ENCODE peak calls at places on chromosomes 13 and 19, in ten cellular contexts. One of them, this sample, is unnamed.
A peak's percentile ranks its signal among the peaks of the same experiment; 100 is the strongest.

GRCh38 chr13:49954674-49955455 is 18.7 kb upstream of the SPRYD7 start:
- DNase-seq in SK-N-SH: no peak
- DNase-seq in sigmoid colon: no peak
- DNase-seq in H1: no peak
- DNase-seq in HL-60: no peak
- DNase-seq in transverse colon: peak; percentile 47
- DNase-seq in stomach: no peak
- DNase-seq in HepG2: no peak
- DNase-seq in breast epithelium: no peak
- DNase-seq in GM12878: no peak
- DNase-seq in this sample: no peak

GRCh38 chr19:5624154-5624663 is 1.3 kb downstream of the SAFB start:
- DNase-seq in sigmoid colon: peak; percentile 80
- DNase-seq in GM12878: no peak
- DNase-seq in breast epithelium: peak; percentile 27
- DNase-seq in HepG2: no peak
- DNase-seq in HL-60: no peak
- DNase-seq in transverse colon: peak; percentile 44
- DNase-seq in SK-N-SH: peak; percentile 35
- DNase-seq in H1: peak; percentile 45
- DNase-seq in stomach: peak; percentile 69
- DNase-seq in this sample: no peak

GRCh38 chr19:54137913-54138776 is 583 bp downstream of the CNOT3 start:
- DNase-seq in HepG2: no peak
- DNase-seq in transverse colon: peak; percentile 43
- DNase-seq in H1: peak; percentile 67
- DNase-seq in breast epithelium: no peak
- DNase-seq in HL-60: no peak
- DNase-seq in SK-N-SH: peak; percentile 75
- DNase-seq in stomach: no peak
- DNase-seq in sigmoid colon: no peak
- DNase-seq in GM12878: no peak
- DNase-seq in this sample: no peak

GRCh38 chr19:11190501-11190900 is 6.8 kb downstream of the KANK2 start:
- DNase-seq in breast epithelium: no peak
- DNase-seq in transverse colon: no peak
- DNase-seq in HL-60: no peak
- DNase-seq in H1: no peak
- DNase-seq in sigmoid colon: no peak
- DNase-seq in HepG2: no peak
- DNase-seq in SK-N-SH: no peak
- DNase-seq in GM12878: no peak
- DNase-seq in stomach: no peak
- DNase-seq in this sample: no peak

GRCh38 chr19:19866599-19867248 is 1.0 kb downstream of the ZNF253 start:
- DNase-seq in GM12878: peak; percentile 15
- DNase-seq in SK-N-SH: peak; percentile 52
- DNase-seq in H1: peak; percentile 83
- DNase-seq in HL-60: peak; percentile 50
- DNase-seq in transverse colon: peak; percentile 19
- DNase-seq in sigmoid colon: no peak
- DNase-seq in breast epithelium: no peak
- DNase-seq in HepG2: peak; percentile 58
- DNase-seq in stomach: no peak
- DNase-seq in this sample: no peak

GRCh38 chr19:14091086-14091884 is 734 bp upstream of the SAMD1 start:
- DNase-seq in HepG2: peak; percentile 44
- DNase-seq in transverse colon: peak; percentile 89
- DNase-seq in stomach: no peak
- DNase-seq in sigmoid colon: no peak
- DNase-seq in H1: peak; percentile 76
- DNase-seq in HL-60: peak; percentile 67
- DNase-seq in SK-N-SH: peak; percentile 93
- DNase-seq in GM12878: no peak
- DNase-seq in breast epithelium: peak; percentile 49
- DNase-seq in this sample: no peak

GRCh38 chr13:45393941-45394570 is 24.1 kb downstream of the SLC25A30 start:
- DNase-seq in GM12878: no peak
- DNase-seq in stomach: peak; percentile 48
- DNase-seq in SK-N-SH: peak; percentile 81
- DNase-seq in transverse colon: peak; percentile 41
- DNase-seq in H1: peak; percentile 49
- DNase-seq in HepG2: peak; percentile 61
- DNase-seq in HL-60: no peak
- DNase-seq in sigmoid colon: no peak
- DNase-seq in breast epithelium: peak; percentile 61
- DNase-seq in this sample: no peak

GRCh38 chr19:48991823-48992570 is 1.1 kb downstream of the GYS1 start:
- DNase-seq in HL-60: no peak
- DNase-seq in H1: no peak
- DNase-seq in stomach: peak; percentile 65
- DNase-seq in sigmoid colon: peak; percentile 88
- DNase-seq in GM12878: no peak
- DNase-seq in breast epithelium: peak; percentile 40
- DNase-seq in transverse colon: peak; percentile 70
- DNase-seq in HepG2: no peak
- DNase-seq in SK-N-SH: peak; percentile 59
- DNase-seq in this sample: no peak

GRCh38 chr19:10454267-10454666 is 33.9 kb downstream of the PDE4A start:
- DNase-seq in stomach: no peak
- DNase-seq in HL-60: no peak
- DNase-seq in sigmoid colon: no peak
- DNase-seq in HepG2: no peak
- DNase-seq in SK-N-SH: peak; percentile 86
- DNase-seq in H1: peak; percentile 85
- DNase-seq in transverse colon: no peak
- DNase-seq in breast epithelium: no peak
- DNase-seq in GM12878: no peak
- DNase-seq in this sample: no peak

GRCh38 chr19:57537953-57538547 is 10.9 kb downstream of the ZNF549 start:
- DNase-seq in SK-N-SH: no peak
- DNase-seq in HepG2: no peak
- DNase-seq in sigmoid colon: no peak
- DNase-seq in GM12878: no peak
- DNase-seq in HL-60: no peak
- DNase-seq in H1: no peak
- DNase-seq in transverse colon: no peak
- DNase-seq in breast epithelium: no peak
- DNase-seq in stomach: no peak
- DNase-seq in this sample: no peak

DNA sequence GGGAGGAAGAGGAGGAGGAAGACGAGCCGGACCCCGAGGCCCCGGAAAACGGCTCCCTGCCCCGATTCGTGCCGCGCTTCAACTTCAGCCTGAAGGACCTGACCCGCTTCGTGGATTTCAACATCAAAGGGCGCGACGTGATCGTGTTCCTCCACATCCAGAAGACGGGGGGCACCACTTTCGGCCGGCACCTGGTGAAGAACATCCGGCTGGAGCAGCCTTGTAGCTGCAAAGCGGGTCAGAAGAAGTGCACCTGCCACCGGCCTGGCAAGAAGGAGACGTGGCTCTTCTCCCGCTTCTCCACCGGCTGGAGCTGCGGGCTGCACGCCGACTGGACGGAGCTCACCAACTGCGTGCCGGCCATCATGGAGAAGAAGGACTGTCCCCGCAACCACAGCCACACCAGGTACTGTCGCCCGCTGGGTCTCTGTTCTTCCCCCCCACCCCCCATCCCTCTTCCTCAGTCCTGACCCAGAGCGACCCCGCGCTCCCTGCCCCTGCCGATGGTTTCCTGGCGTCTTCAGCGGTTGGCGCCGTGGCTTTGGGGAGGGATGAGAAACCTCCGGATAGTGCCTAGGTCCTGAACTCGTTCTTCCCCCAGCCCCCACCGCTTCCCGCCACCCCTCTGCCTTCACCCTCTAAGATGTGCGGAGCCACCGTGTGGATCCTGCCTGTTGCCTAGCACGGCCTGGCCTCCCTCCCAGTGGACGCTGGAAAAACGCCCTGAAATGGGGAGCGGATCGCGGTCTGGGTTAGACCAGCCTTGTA is 1.4 kb downstream of the HS6ST3 start:
- DNase-seq in HepG2: no peak
- DNase-seq in breast epithelium: no peak
- DNase-seq in transverse colon: no peak
- DNase-seq in GM12878: no peak
- DNase-seq in H1: peak; percentile 72
- DNase-seq in SK-N-SH: peak; percentile 46
- DNase-seq in HL-60: no peak
- DNase-seq in sigmoid colon: no peak
- DNase-seq in stomach: peak; percentile 33
- DNase-seq in this sample: no peak
- H3K4me3 ChIP-seq in HepG2: no peak overlapping the region
- H3K4me3 ChIP-seq in breast epithelium: peak overlapping the region; percentile 46
- H3K4me3 ChIP-seq in transverse colon: peak overlapping the region; percentile 33
- H3K4me3 ChIP-seq in GM12878: no peak overlapping the region
- H3K4me3 ChIP-seq in H1: peak overlapping the region; percentile 58
- H3K4me3 ChIP-seq in SK-N-SH: peak overlapping the region; percentile 53
- H3K4me3 ChIP-seq in HL-60: no peak overlapping the region
- H3K4me3 ChIP-seq in sigmoid colon: peak overlapping the region; percentile 46
- H3K4me3 ChIP-seq in stomach: peak overlapping the region; percentile 44
- H3K4me3 ChIP-seq in this sample: no peak overlapping the region

GRCh38 chr19:18126097-18126496 is 26.9 kb upstream of the PIK3R2 start:
- DNase-seq in stomach: no peak
- DNase-seq in HepG2: no peak
- DNase-seq in SK-N-SH: no peak
- DNase-seq in GM12878: no peak
- DNase-seq in sigmoid colon: no peak
- DNase-seq in transverse colon: no peak
- DNase-seq in H1: no peak
- DNase-seq in HL-60: no peak
- DNase-seq in breast epithelium: no peak
- DNase-seq in this sample: no peak

GRCh38 chr19:18123819-18124218 is 26.2 kb downstream of the MAST3 start:
- DNase-seq in HL-60: no peak
- DNase-seq in transverse colon: no peak
- DNase-seq in HepG2: no peak
- DNase-seq in H1: no peak
- DNase-seq in SK-N-SH: peak; percentile 17
- DNase-seq in GM12878: no peak
- DNase-seq in sigmoid colon: no peak
- DNase-seq in stomach: no peak
- DNase-seq in breast epithelium: no peak
- DNase-seq in this sample: no peak

GRCh38 chr19:18122424-18122823 is 24.8 kb downstream of the MAST3 start:
- DNase-seq in HepG2: no peak
- DNase-seq in transverse colon: no peak
- DNase-seq in SK-N-SH: no peak
- DNase-seq in H1: no peak
- DNase-seq in HL-60: no peak
- DNase-seq in GM12878: no peak
- DNase-seq in stomach: no peak
- DNase-seq in breast epithelium: no peak
- DNase-seq in sigmoid colon: no peak
- DNase-seq in this sample: no peak

GRCh38 chr19:18121166-18121565 is 23.6 kb downstream of the MAST3 start:
- DNase-seq in HepG2: no peak
- DNase-seq in stomach: no peak
- DNase-seq in breast epithelium: no peak
- DNase-seq in HL-60: no peak
- DNase-seq in GM12878: no peak
- DNase-seq in sigmoid colon: no peak
- DNase-seq in H1: no peak
- DNase-seq in transverse colon: no peak
- DNase-seq in SK-N-SH: no peak
- DNase-seq in this sample: no peak

GRCh38 chr19:18122860-18123795 is 25.6 kb downstream of the MAST3 start:
- DNase-seq in SK-N-SH: no peak
- DNase-seq in stomach: no peak
- DNase-seq in breast epithelium: no peak
- DNase-seq in H1: no peak
- DNase-seq in transverse colon: no peak
- DNase-seq in HL-60: peak; percentile 58
- DNase-seq in GM12878: no peak
- DNase-seq in sigmoid colon: no peak
- DNase-seq in HepG2: no peak
- DNase-seq in this sample: no peak
- TF ChIP-seq POLR2AphosphoS5 in SK-N-SH: no peak
- TF ChIP-seq POLR2AphosphoS5 in stomach: no peak
- TF ChIP-seq POLR2AphosphoS5 in breast epithelium: no peak
- TF ChIP-seq POLR2AphosphoS5 in H1: no peak
- TF ChIP-seq POLR2AphosphoS5 in transverse colon: no peak
- TF ChIP-seq POLR2AphosphoS5 in HL-60: no peak
- TF ChIP-seq POLR2AphosphoS5 in GM12878: no peak
- TF ChIP-seq POLR2AphosphoS5 in sigmoid colon: no peak
- TF ChIP-seq POLR2AphosphoS5 in HepG2: no peak
- TF ChIP-seq POLR2AphosphoS5 in this sample: no peak

GRCh38 chr13:90445179-90445578 is 902.3 kb upstream of the MIR17HG start:
- DNase-seq in SK-N-SH: no peak
- DNase-seq in stomach: no peak
- DNase-seq in transverse colon: no peak
- DNase-seq in H1: no peak
- DNase-seq in GM12878: no peak
- DNase-seq in sigmoid colon: no peak
- DNase-seq in breast epithelium: no peak
- DNase-seq in HL-60: no peak
- DNase-seq in HepG2: no peak
- DNase-seq in this sample: no peak

GRCh38 chr13:90448466-90449037 is 898.9 kb upstream of the MIR17HG start:
- DNase-seq in H1: no peak
- DNase-seq in transverse colon: no peak
- DNase-seq in SK-N-SH: no peak
- DNase-seq in stomach: no peak
- DNase-seq in breast epithelium: no peak
- DNase-seq in GM12878: no peak
- DNase-seq in HL-60: no peak
- DNase-seq in HepG2: no peak
- DNase-seq in sigmoid colon: no peak
- DNase-seq in this sample: no peak

GRCh38 chr13:90447735-90448103 is 899.8 kb upstream of the MIR17HG start:
- DNase-seq in transverse colon: no peak
- DNase-seq in breast epithelium: no peak
- DNase-seq in sigmoid colon: no peak
- DNase-seq in HL-60: no peak
- DNase-seq in HepG2: no peak
- DNase-seq in SK-N-SH: no peak
- DNase-seq in stomach: no peak
- DNase-seq in GM12878: no peak
- DNase-seq in H1: no peak
- DNase-seq in this sample: no peak

GRCh38 chr13:90444232-90444631 is 903.3 kb upstream of the MIR17HG start:
- DNase-seq in breast epithelium: no peak
- DNase-seq in HepG2: no peak
- DNase-seq in stomach: no peak
- DNase-seq in transverse colon: no peak
- DNase-seq in H1: no peak
- DNase-seq in HL-60: no peak
- DNase-seq in SK-N-SH: no peak
- DNase-seq in sigmoid colon: no peak
- DNase-seq in GM12878: no peak
- DNase-seq in this sample: no peak

GRCh38 chr13:90447034-90447734 is 900.3 kb upstream of the MIR17HG start:
- DNase-seq in H1: no peak
- DNase-seq in breast epithelium: no peak
- DNase-seq in sigmoid colon: no peak
- DNase-seq in GM12878: no peak
- DNase-seq in HepG2: no peak
- DNase-seq in transverse colon: no peak
- DNase-seq in HL-60: no peak
- DNase-seq in stomach: no peak
- DNase-seq in SK-N-SH: no peak
- DNase-seq in this sample: no peak
- H3K27ac ChIP-seq in H1: no peak overlapping the region
- H3K27ac ChIP-seq in breast epithelium: no peak overlapping the region
- H3K27ac ChIP-seq in sigmoid colon: no peak overlapping the region
- H3K27ac ChIP-seq in GM12878: no peak overlapping the region
- H3K27ac ChIP-seq in HepG2: no peak overlapping the region
- H3K27ac ChIP-seq in transverse colon: no peak overlapping the region
- H3K27ac ChIP-seq in HL-60: no peak overlapping the region
- H3K27ac ChIP-seq in stomach: no peak overlapping the region
- H3K27ac ChIP-seq in SK-N-SH: no peak overlapping the region
- H3K27ac ChIP-seq in this sample: no peak overlapping the region

GRCh38 chr19:40608957-40609356 is 7.8 kb downstream of the LTBP4 start:
- DNase-seq in transverse colon: no peak
- DNase-seq in GM12878: no peak
- DNase-seq in stomach: no peak
- DNase-seq in SK-N-SH: no peak
- DNase-seq in breast epithelium: no peak
- DNase-seq in HepG2: no peak
- DNase-seq in H1: no peak
- DNase-seq in HL-60: no peak
- DNase-seq in sigmoid colon: no peak
- DNase-seq in this sample: no peak
- H3K4me3 ChIP-seq in transverse colon: peak overlapping the region; percentile 41
- H3K4me3 ChIP-seq in GM12878: peak overlapping the region; percentile 76
- H3K4me3 ChIP-seq in stomach: no peak overlapping the region
- H3K4me3 ChIP-seq in SK-N-SH: peak overlapping the region; percentile 53
- H3K4me3 ChIP-seq in breast epithelium: peak overlapping the region; percentile 60
- H3K4me3 ChIP-seq in HepG2: peak overlapping the region; percentile 50
- H3K4me3 ChIP-seq in H1: no peak overlapping the region
- H3K4me3 ChIP-seq in HL-60: no peak overlapping the region
- H3K4me3 ChIP-seq in sigmoid colon: no peak overlapping the region
- H3K4me3 ChIP-seq in this sample: peak overlapping the region; percentile 78